ENCODE peak calls at places on chromosome X, in four cellular contexts. One of them, this sample, is unnamed.

GRCh38 chrX:14802943-14803710 is 69.7 kb downstream of the FANCB start:
- DNase-seq in activated CD8-positive, alpha-beta T cell treated with anti-CD3 and anti-CD28 coated beads for 36 hours: no peak
- DNase-seq in stimulated activated CD8-positive, alpha-beta memory T cell treated with anti-CD3 and anti-CD28 coated beads, Interleukin-2, amount 100 ng/mL, for 1 hour: no peak
- DNase-seq in body of pancreas: no peak
- DNase-seq in this sample: no peak

GRCh38 chrX:143634701-143635442 is 1.0 kb downstream of the SLITRK4 start:
- DNase-seq in activated CD8-positive, alpha-beta T cell treated with anti-CD3 and anti-CD28 coated beads for 36 hours: no peak
- DNase-seq in stimulated activated CD8-positive, alpha-beta memory T cell treated with anti-CD3 and anti-CD28 coated beads, Interleukin-2, amount 100 ng/mL, for 1 hour: no peak
- DNase-seq in body of pancreas: peak; percentile 35
- DNase-seq in this sample: no peak

GRCh38 chrX:115177941-115178340 is 11.3 kb upstream of the RBMXL3 start:
- DNase-seq in activated CD8-positive, alpha-beta T cell treated with anti-CD3 and anti-CD28 coated beads for 36 hours: no peak
- DNase-seq in stimulated activated CD8-positive, alpha-beta memory T cell treated with anti-CD3 and anti-CD28 coated beads, Interleukin-2, amount 100 ng/mL, for 1 hour: no peak
- DNase-seq in body of pancreas: no peak
- DNase-seq in this sample: no peak

GRCh38 chrX:53695901-53696300 is 9.4 kb upstream of the HUWE1 start:
- DNase-seq in activated CD8-positive, alpha-beta T cell treated with anti-CD3 and anti-CD28 coated beads for 36 hours: no peak
- DNase-seq in stimulated activated CD8-positive, alpha-beta memory T cell treated with anti-CD3 and anti-CD28 coated beads, Interleukin-2, amount 100 ng/mL, for 1 hour: no peak
- DNase-seq in body of pancreas: no peak
- DNase-seq in this sample: no peak

GRCh38 chrX:108304210-108304609 is 134.0 kb downstream of the COL4A6 start:
- DNase-seq in activated CD8-positive, alpha-beta T cell treated with anti-CD3 and anti-CD28 coated beads for 36 hours: no peak
- DNase-seq in stimulated activated CD8-positive, alpha-beta memory T cell treated with anti-CD3 and anti-CD28 coated beads, Interleukin-2, amount 100 ng/mL, for 1 hour: no peak
- DNase-seq in body of pancreas: no peak
- DNase-seq in this sample: no peak

GRCh38 chrX:1099146-1099770 is 113.2 kb downstream of the CRLF2 start:
- DNase-seq in activated CD8-positive, alpha-beta T cell treated with anti-CD3 and anti-CD28 coated beads for 36 hours: no peak
- DNase-seq in stimulated activated CD8-positive, alpha-beta memory T cell treated with anti-CD3 and anti-CD28 coated beads, Interleukin-2, amount 100 ng/mL, for 1 hour: no peak
- DNase-seq in body of pancreas: no peak
- DNase-seq in this sample: no peak

GRCh38 chrX:119654112-119654531 is 38.8 kb downstream of the SEPTIN6 start:
- DNase-seq in activated CD8-positive, alpha-beta T cell treated with anti-CD3 and anti-CD28 coated beads for 36 hours: no peak
- DNase-seq in stimulated activated CD8-positive, alpha-beta memory T cell treated with anti-CD3 and anti-CD28 coated beads, Interleukin-2, amount 100 ng/mL, for 1 hour: no peak
- DNase-seq in body of pancreas: peak; percentile 21
- DNase-seq in this sample: peak; percentile 65

GRCh38 chrX:139739138-139739537 is 31.2 kb upstream of the MCF2 start:
- DNase-seq in activated CD8-positive, alpha-beta T cell treated with anti-CD3 and anti-CD28 coated beads for 36 hours: peak; percentile 53
- DNase-seq in stimulated activated CD8-positive, alpha-beta memory T cell treated with anti-CD3 and anti-CD28 coated beads, Interleukin-2, amount 100 ng/mL, for 1 hour: no peak
- DNase-seq in body of pancreas: no peak
- DNase-seq in this sample: no peak

GRCh38 chrX:101550362-101550761 is at the start of gene ARMCX1:
- DNase-seq in activated CD8-positive, alpha-beta T cell treated with anti-CD3 and anti-CD28 coated beads for 36 hours: peak; percentile 61
- DNase-seq in stimulated activated CD8-positive, alpha-beta memory T cell treated with anti-CD3 and anti-CD28 coated beads, Interleukin-2, amount 100 ng/mL, for 1 hour: peak; percentile 2
- DNase-seq in body of pancreas: peak; percentile 66
- DNase-seq in this sample: peak; percentile 79

GRCh38 chrX:149374751-149375150 is 130.4 kb downstream of the IDS start:
- DNase-seq in activated CD8-positive, alpha-beta T cell treated with anti-CD3 and anti-CD28 coated beads for 36 hours: no peak
- DNase-seq in stimulated activated CD8-positive, alpha-beta memory T cell treated with anti-CD3 and anti-CD28 coated beads, Interleukin-2, amount 100 ng/mL, for 1 hour: no peak
- DNase-seq in body of pancreas: no peak
- DNase-seq in this sample: no peak